ENCODE peak calls at places on chromosomes 7 and 10, in four cellular contexts. C is WERI-Rb-1, A is H9, W is vagina. Q is an unnamed sample.

GRCh38 chr10:46282460-46283216 is 4.2 kb upstream of the ANTXRL start:
- DNase-seq in C (peak; percentile 91), A (peak; percentile 64), W (peak; percentile 79), Q (no peak)

GRCh38 chr7:143493755-143494154 is 16.1 kb downstream of the TAS2R41 start:
- DNase-seq in C (no peak), A (no peak), W (no peak), Q (no peak)

GRCh38 chr7:30727061-30727945 is 24.6 kb upstream of the INMT start:
- DNase-seq in C (no peak), A (peak; percentile 43), W (no peak), Q (no peak)

GRCh38 chr10:504806-505205 is 184.7 kb downstream of the DIP2C start:
- DNase-seq in C (no peak), A (no peak), W (no peak), Q (no peak)

GRCh38 chr10:91514684-91515253 is 104.6 kb downstream of the HECTD2 start:
- DNase-seq in C (no peak), A (no peak), W (no peak), Q (no peak)

GRCh38 chr7:5635461-5636445 is 145.7 kb downstream of the RNF216 start:
- DNase-seq in C (no peak), A (no peak), W (no peak), Q (no peak)

GRCh38 chr10:102796407-102797176 is 40.6 kb downstream of the CYP17A1 start:
- DNase-seq in C (no peak), A (no peak), W (no peak), Q (no peak)

GRCh38 chr10:25683291-25683690 is 250.7 kb upstream of the MYO3A start:
- DNase-seq in C (no peak), A (no peak), W (no peak), Q (no peak)

GRCh38 chr10:102927311-102928010 is 9.4 kb downstream of the CNNM2 start:
- DNase-seq in C (peak; percentile 56), A (no peak), W (no peak), Q (no peak)

GRCh38 chr10:84607044-84607443 is 278.7 kb downstream of the CCSER2 start:
- DNase-seq in C (no peak), A (no peak), W (no peak), Q (no peak)

GRCh38 chr10:42975005-42975493 is 101.8 kb upstream of the RET start:
- DNase-seq in C (no peak), A (peak; percentile 23), W (no peak), Q (no peak)

GRCh38 chr10:118840071-118840775 is 85.5 kb upstream of the CACUL1 start:
- DNase-seq in C (no peak), A (no peak), W (no peak), Q (no peak)

GRCh38 chr10:119199231-119199992 is 8.0 kb upstream of the GRK5 start:
- DNase-seq in C (peak; percentile 77), A (peak; percentile 78), W (no peak), Q (no peak)

GRCh38 chr7:1654738-1655490 is 15.2 kb upstream of the ELFN1 start:
- DNase-seq in C (no peak), A (no peak), W (no peak), Q (no peak)

GRCh38 chr10:127977368-127978009 is 70.6 kb downstream of the PTPRE start:
- DNase-seq in C (peak; percentile 64), A (peak; percentile 29), W (peak; percentile 87), Q (no peak)

GRCh38 chr10:109591631-109592030 is 331.7 kb downstream of the XPNPEP1 start:
- DNase-seq in C (no peak), A (no peak), W (no peak), Q (no peak)

GRCh38 chr10:15427836-15428414 is 56.8 kb upstream of the FAM171A1 start:
- DNase-seq in C (no peak), A (no peak), W (no peak), Q (no peak)

GRCh38 chr10:119358140-119358512 is 150.8 kb downstream of the GRK5 start:
- DNase-seq in C (no peak), A (no peak), W (no peak), Q (peak; percentile 66)

GRCh38 chr10:72605137-72605536 is 20.7 kb downstream of the MICU1 start:
- DNase-seq in C (no peak), A (no peak), W (no peak), Q (no peak)

GRCh38 chr10:86757110-86757790 is 831 bp downstream of the BMPR1A start:
- DNase-seq in C (peak; percentile 30), A (no peak), W (no peak), Q (no peak)

GRCh38 chr7:151087247-151088018 is 1.2 kb downstream of the AGAP3 start:
- DNase-seq in C (peak; percentile 74), A (no peak), W (no peak), Q (no peak)

GRCh38 chr7:151833213-151833651 is 43.7 kb downstream of the PRKAG2 start:
- DNase-seq in C (no peak), A (no peak), W (no peak), Q (peak; percentile 68)

GRCh38 chr7:25093268-25093802 is 31.7 kb downstream of the CYCS start:
- DNase-seq in C (peak; percentile 86), A (peak; percentile 85), W (no peak), Q (no peak)

GRCh38 chr10:20303453-20304152 is 487.4 kb downstream of the PLXDC2 start:
- DNase-seq in C (no peak), A (no peak), W (no peak), Q (no peak)

GRCh38 chr7:107972986-107973385 is 30.0 kb downstream of the LAMB1 start:
- DNase-seq in C (no peak), A (no peak), W (peak; percentile 94), Q (no peak)

GRCh38 chr7:23472974-23473847 is 2.9 kb upstream of the IGF2BP3 start:
- DNase-seq in C (peak; percentile 25), A (no peak), W (no peak), Q (no peak)

GRCh38 chr7:103735377-103735776 is 254.1 kb downstream of the RELN start:
- DNase-seq in C (no peak), A (no peak), W (no peak), Q (no peak)

GRCh38 chr10:108848016-108848415 is 1075.3 kb downstream of the XPNPEP1 start:
- DNase-seq in C (no peak), A (no peak), W (no peak), Q (no peak)

GRCh38 chr7:124764847-124765400 is 668 bp downstream of the GPR37 start:
- DNase-seq in C (peak; percentile 34), A (peak; percentile 49), W (no peak), Q (no peak)

GRCh38 chr10:116879817-116880216 is 30.5 kb downstream of the ENO4 start:
- DNase-seq in C (no peak), A (no peak), W (no peak), Q (no peak)

GRCh38 chr7:127791790-127792189 is 139.8 kb downstream of the SND1 start:
- DNase-seq in C (no peak), A (no peak), W (no peak), Q (no peak)

GRCh38 chr10:58305821-58306220 is 29.0 kb upstream of the UBE2D1 start:
- DNase-seq in C (no peak), A (no peak), W (no peak), Q (no peak)

GRCh38 chr10:3330687-3331086 is 158.1 kb upstream of the PITRM1 start:
- DNase-seq in C (no peak), A (no peak), W (no peak), Q (no peak)

GRCh38 chr7:41824284-41824683 is 121.4 kb upstream of the INHBA start:
- DNase-seq in C (no peak), A (no peak), W (no peak), Q (no peak)

GRCh38 chr10:29949411-29950011 is 109.9 kb downstream of the JCAD start:
- DNase-seq in C (no peak), A (no peak), W (no peak), Q (no peak)

GRCh38 chr10:29820890-29821398 is 186.2 kb upstream of the SVIL start:
- DNase-seq in C (no peak), A (no peak), W (no peak), Q (no peak)

GRCh38 chr7:112550468-112551060 is 69.8 kb downstream of the LSMEM1 start:
- DNase-seq in C (peak; percentile 20), A (no peak), W (no peak), Q (no peak)

GRCh38 chr10:119375574-119376265 is 166.8 kb downstream of the RGS10 start:
- DNase-seq in C (peak; percentile 50), A (no peak), W (no peak), Q (peak; percentile 52)

GRCh38 chr7:151018421-151019129 is 5.7 kb downstream of the ATG9B start:
- DNase-seq in C (no peak), A (peak; percentile 62), W (no peak), Q (no peak)

GRCh38 chr7:54813398-54813797 is 54.4 kb upstream of the SEC61G start:
- DNase-seq in C (no peak), A (no peak), W (no peak), Q (no peak)

GRCh38 chr10:123272171-123272570 is 118.0 kb downstream of the BUB3 start:
- DNase-seq in C (no peak), A (no peak), W (no peak), Q (no peak)
- TF ChIP-seq CTCF in C (no peak), A (peak; percentile 53), W (no peak), Q (no peak)

GRCh38 chr7:34320926-34321609 is 336.9 kb upstream of the NPSR1 start:
- DNase-seq in C (peak; percentile 63), A (peak; percentile 84), W (no peak), Q (peak; percentile 63)
- TF ChIP-seq CTCF in C (peak; percentile 87), A (peak; percentile 96), W (peak; percentile 51), Q (peak; percentile 99)

GRCh38 chr10:99412100-99412499 is 18.3 kb downstream of the GOT1 start:
- DNase-seq in C (no peak), A (no peak), W (no peak), Q (no peak)
- TF ChIP-seq CTCF in C (no peak), A (peak; percentile 28), W (no peak), Q (no peak)

GRCh38 chr10:4344544-4344994 is 481.4 kb upstream of the AKR1E2 start:
- DNase-seq in C (no peak), A (no peak), W (no peak), Q (no peak)
- TF ChIP-seq CTCF in C (no peak), A (no peak), W (no peak), Q (peak; percentile 61)